ENCODE peak calls at places on chromosomes 2 and 18, in four cellular contexts. D is stomach; C is activated T-cell treated with anti-CD3 and anti-CD28 coated beads for 1 hour; R is stimulated activated CD8-positive, alpha-beta memory T cell treated with anti-CD3 and anti-CD28 coated beads, Interleukin-4, amount 100 ng/mL, for 24 hours. M is an unnamed sample.
A peak's percentile ranks its signal among the peaks of the same experiment; 100 is the strongest.

GRCh38 chr2:105652014-105652796 is 92.5 kb upstream of the NCK2 start:
- DNase-seq in D (peak; percentile 45), C (no peak), R (no peak), M (no peak)

GRCh38 chr2:241775223-241776177 is 1.1 kb upstream of the GAL3ST2 start:
- DNase-seq in D (no peak), C (no peak), R (no peak), M (no peak)

GRCh38 chr2:51013060-51013746 is 18.7 kb downstream of the NRXN1 start:
- DNase-seq in D (peak; percentile 26), C (no peak), R (no peak), M (no peak)

GRCh38 chr2:131054488-131054887 is 38.8 kb downstream of the FAM168B start:
- DNase-seq in D (no peak), C (no peak), R (no peak), M (no peak)

GRCh38 chr2:25119263-25119662 is 49.1 kb downstream of the POMC start:
- DNase-seq in D (no peak), C (no peak), R (no peak), M (no peak)

GRCh38 chr2:31267437-31268120 is 33.6 kb downstream of the EHD3 start:
- DNase-seq in D (no peak), C (no peak), R (no peak), M (no peak)

GRCh38 chr2:37324536-37324785 is 172 bp downstream of the PRKD3 start:
- DNase-seq in D (no peak), C (peak; percentile 59), R (peak; percentile 60), M (no peak)

GRCh38 chr2:37746883-37747282 is 75.4 kb upstream of the CDC42EP3 start:
- DNase-seq in D (no peak), C (no peak), R (no peak), M (no peak)

GRCh38 chr2:25817630-25818029 is 60.7 kb downstream of the ASXL2 start:
- DNase-seq in D (no peak), C (no peak), R (no peak), M (no peak)

GRCh38 chr2:199819746-199820145 is 31.2 kb downstream of the FTCDNL1 start:
- DNase-seq in D (no peak), C (no peak), R (no peak), M (no peak)

GRCh38 chr2:96407041-96407918 is 71.7 kb downstream of the NCAPH start:
- DNase-seq in D (peak; percentile 63), C (peak; percentile 57), R (peak; percentile 30), M (peak; percentile 87)

GRCh38 chr18:47595816-47596501 is 334.5 kb downstream of the SMAD2 start:
- DNase-seq in D (no peak), C (no peak), R (peak; percentile 2), M (peak; percentile 13)

GRCh38 chr2:67574230-67574629 is 177.1 kb downstream of the ETAA1 start:
- DNase-seq in D (no peak), C (no peak), R (no peak), M (no peak)

GRCh38 chr2:226730487-226730886 is 69.1 kb downstream of the IRS1 start:
- DNase-seq in D (no peak), C (no peak), R (no peak), M (peak; percentile 36)

GRCh38 chr2:169362346-169363026 is at the start of gene LRP2:
- DNase-seq in D (no peak), C (no peak), R (no peak), M (no peak)

GRCh38 chr2:160125828-160126227 is 63.4 kb upstream of the PLA2R1 start:
- DNase-seq in D (no peak), C (no peak), R (no peak), M (no peak)

GRCh38 chr2:121095257-121096080 is 189.5 kb downstream of the TFCP2L1 start:
- DNase-seq in D (peak; percentile 83), C (no peak), R (no peak), M (peak; percentile 79)

GRCh38 chr18:23675236-23675635 is 12.5 kb upstream of the ANKRD29 start:
- DNase-seq in D (no peak), C (no peak), R (no peak), M (no peak)

GRCh38 chr18:5451130-5451529 is 92.7 kb downstream of the EPB41L3 start:
- DNase-seq in D (no peak), C (no peak), R (no peak), M (no peak)

GRCh38 chr2:39243469-39244123 is at the start of gene CDKL4:
- DNase-seq in D (no peak), C (no peak), R (no peak), M (no peak)

GRCh38 chr18:46915800-46916550 is 1.3 kb downstream of the PIAS2 start:
- DNase-seq in D (no peak), C (no peak), R (no peak), M (no peak)

GRCh38 chr2:217792611-217793527 is 209.9 kb downstream of the TNS1 start:
- DNase-seq in D (no peak), C (no peak), R (no peak), M (no peak)

GRCh38 chr2:148981350-148981749 is 57.1 kb upstream of the LYPD6B start:
- DNase-seq in D (no peak), C (no peak), R (no peak), M (no peak)

GRCh38 chr2:68837164-68837860 is 33.9 kb downstream of the BMP10 start:
- DNase-seq in D (peak; percentile 82), C (peak; percentile 65), R (peak; percentile 49), M (peak; percentile 66)

GRCh38 chr2:75238670-75239330 is 39.5 kb upstream of the TACR1 start:
- DNase-seq in D (no peak), C (no peak), R (no peak), M (peak; percentile 93)

GRCh38 chr18:21261352-21261751 is 19.3 kb downstream of the GREB1L start:
- DNase-seq in D (no peak), C (no peak), R (no peak), M (no peak)

GRCh38 chr2:236661762-236662110 is 92.1 kb downstream of the ACKR3 start:
- DNase-seq in D (no peak), C (no peak), R (no peak), M (no peak)

GRCh38 chr18:51654441-51655326 is 457.2 kb upstream of the MEX3C start:
- DNase-seq in D (no peak), C (no peak), R (no peak), M (no peak)

GRCh38 chr2:99809259-99809900 is 319.6 kb upstream of the REV1 start:
- DNase-seq in D (no peak), C (no peak), R (no peak), M (no peak)

GRCh38 chr2:118614856-118615255 is 232.6 kb downstream of the EN1 start:
- DNase-seq in D (no peak), C (no peak), R (no peak), M (no peak)

GRCh38 chr2:172735646-172736418 is at the start of gene RAPGEF4:
- DNase-seq in D (no peak), C (no peak), R (no peak), M (no peak)

M was measured in A549.